ENCODE peak calls at places on chromosomes 11 and 22, in ten cellular contexts. One of them, this sample, is unnamed.

GRCh38 chr22:28112548-28113043 is 193.5 kb upstream of the PITPNB start:
- DNase-seq in uterus: peak
- DNase-seq in IMR-90: peak
- DNase-seq in osteoblast: peak
- DNase-seq in GM20000: no peak
- DNase-seq in GM10248: no peak
- DNase-seq in cardiac fibroblast: peak
- DNase-seq in AG09319: no peak
- DNase-seq in WTC11: no peak
- DNase-seq in HFFc6: peak
- DNase-seq in this sample: no peak

GRCh38 chr22:37552560-37553163 is 7.6 kb upstream of the CDC42EP1 start:
- DNase-seq in uterus: no peak
- DNase-seq in IMR-90: peak
- DNase-seq in osteoblast: peak
- DNase-seq in GM20000: no peak
- DNase-seq in GM10248: no peak
- DNase-seq in cardiac fibroblast: peak
- DNase-seq in AG09319: no peak
- DNase-seq in WTC11: peak
- DNase-seq in HFFc6: peak
- DNase-seq in this sample: no peak

GRCh38 chr11:71102251-71102995 is 150.0 kb downstream of the SHANK2 start:
- DNase-seq in uterus: no peak
- DNase-seq in IMR-90: no peak
- DNase-seq in osteoblast: no peak
- DNase-seq in GM20000: no peak
- DNase-seq in GM10248: no peak
- DNase-seq in cardiac fibroblast: no peak
- DNase-seq in AG09319: no peak
- DNase-seq in WTC11: no peak
- DNase-seq in HFFc6: no peak
- DNase-seq in this sample: no peak

GRCh38 chr11:61587951-61588695 is 7.2 kb upstream of the SYT7 start:
- DNase-seq in uterus: peak
- DNase-seq in IMR-90: no peak
- DNase-seq in osteoblast: peak
- DNase-seq in GM20000: peak
- DNase-seq in GM10248: peak
- DNase-seq in cardiac fibroblast: no peak
- DNase-seq in AG09319: no peak
- DNase-seq in WTC11: peak
- DNase-seq in HFFc6: no peak
- DNase-seq in this sample: peak

GRCh38 chr22:26904483-26904882 is 247.1 kb downstream of the MIAT start:
- DNase-seq in uterus: no peak
- DNase-seq in IMR-90: no peak
- DNase-seq in osteoblast: peak
- DNase-seq in GM20000: no peak
- DNase-seq in GM10248: no peak
- DNase-seq in cardiac fibroblast: no peak
- DNase-seq in AG09319: no peak
- DNase-seq in WTC11: no peak
- DNase-seq in HFFc6: no peak
- DNase-seq in this sample: no peak

GRCh38 chr11:47886096-47886495 is 37.9 kb upstream of the NUP160 start:
- DNase-seq in uterus: peak
- DNase-seq in IMR-90: peak
- DNase-seq in osteoblast: peak
- DNase-seq in GM20000: no peak
- DNase-seq in GM10248: no peak
- DNase-seq in cardiac fibroblast: peak
- DNase-seq in AG09319: no peak
- DNase-seq in WTC11: no peak
- DNase-seq in HFFc6: peak
- DNase-seq in this sample: peak

GRCh38 chr11:26134481-26135355 is 197.2 kb upstream of the ANO3 start:
- DNase-seq in uterus: no peak
- DNase-seq in IMR-90: peak
- DNase-seq in osteoblast: no peak
- DNase-seq in GM20000: peak
- DNase-seq in GM10248: no peak
- DNase-seq in cardiac fibroblast: peak
- DNase-seq in AG09319: no peak
- DNase-seq in WTC11: no peak
- DNase-seq in HFFc6: no peak
- DNase-seq in this sample: no peak

GRCh38 chr11:120511116-120511803 is at the start of gene GRIK4:
- DNase-seq in uterus: peak
- DNase-seq in IMR-90: peak
- DNase-seq in osteoblast: peak
- DNase-seq in GM20000: peak
- DNase-seq in GM10248: peak
- DNase-seq in cardiac fibroblast: peak
- DNase-seq in AG09319: peak
- DNase-seq in WTC11: peak
- DNase-seq in HFFc6: peak
- DNase-seq in this sample: peak

GRCh38 chr11:115759622-115760527 is 255.7 kb upstream of the CADM1 start:
- DNase-seq in uterus: no peak
- DNase-seq in IMR-90: no peak
- DNase-seq in osteoblast: peak
- DNase-seq in GM20000: no peak
- DNase-seq in GM10248: no peak
- DNase-seq in cardiac fibroblast: peak
- DNase-seq in AG09319: no peak
- DNase-seq in WTC11: peak
- DNase-seq in HFFc6: no peak
- DNase-seq in this sample: no peak

GRCh38 chr22:35330258-35330861 is 30.7 kb downstream of the TOM1 start:
- DNase-seq in uterus: peak
- DNase-seq in IMR-90: peak
- DNase-seq in osteoblast: peak
- DNase-seq in GM20000: no peak
- DNase-seq in GM10248: no peak
- DNase-seq in cardiac fibroblast: peak
- DNase-seq in AG09319: no peak
- DNase-seq in WTC11: no peak
- DNase-seq in HFFc6: peak
- DNase-seq in this sample: peak

GRCh38 chr22:33000342-33001280 is 57.6 kb downstream of the SYN3 start:
- DNase-seq in uterus: peak
- DNase-seq in IMR-90: peak
- DNase-seq in osteoblast: peak
- DNase-seq in GM20000: peak
- DNase-seq in GM10248: peak
- DNase-seq in cardiac fibroblast: peak
- DNase-seq in AG09319: peak
- DNase-seq in WTC11: peak
- DNase-seq in HFFc6: peak
- DNase-seq in this sample: peak

GRCh38 chr22:35312198-35313059 is 12.7 kb downstream of the TOM1 start:
- DNase-seq in uterus: no peak
- DNase-seq in IMR-90: peak
- DNase-seq in osteoblast: peak
- DNase-seq in GM20000: no peak
- DNase-seq in GM10248: no peak
- DNase-seq in cardiac fibroblast: peak
- DNase-seq in AG09319: no peak
- DNase-seq in WTC11: no peak
- DNase-seq in HFFc6: peak
- DNase-seq in this sample: peak

GRCh38 chr22:19598054-19598855 is 74.0 kb upstream of the CLDN5 start:
- DNase-seq in uterus: no peak
- DNase-seq in IMR-90: no peak
- DNase-seq in osteoblast: no peak
- DNase-seq in GM20000: peak
- DNase-seq in GM10248: no peak
- DNase-seq in cardiac fibroblast: no peak
- DNase-seq in AG09319: no peak
- DNase-seq in WTC11: no peak
- DNase-seq in HFFc6: no peak
- DNase-seq in this sample: peak

DNA sequence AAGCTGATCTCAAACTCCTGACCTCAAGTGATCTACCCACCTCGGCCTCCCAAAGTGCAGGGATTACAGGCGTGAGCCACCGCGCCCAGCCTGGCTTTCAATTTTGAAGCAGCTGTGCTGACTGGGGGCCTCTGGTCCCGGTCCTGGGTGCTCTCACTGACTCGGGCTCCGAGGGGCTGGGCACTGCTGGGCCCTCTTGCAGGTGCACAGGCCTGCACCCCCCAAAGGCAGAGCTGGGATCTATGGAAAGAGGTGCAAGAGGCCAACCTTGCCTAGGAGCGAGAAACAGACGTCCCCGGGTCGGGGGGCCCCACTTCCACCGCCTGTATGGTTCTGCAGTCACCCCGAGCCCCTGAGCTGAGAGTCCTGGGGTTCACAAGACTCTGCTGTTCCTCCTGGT is 33.2 kb downstream of the KIAA0930 start:
- DNase-seq in uterus: no peak
- DNase-seq in IMR-90: no peak
- DNase-seq in osteoblast: no peak
- DNase-seq in GM20000: no peak
- DNase-seq in GM10248: no peak
- DNase-seq in cardiac fibroblast: no peak
- DNase-seq in AG09319: no peak
- DNase-seq in WTC11: no peak
- DNase-seq in HFFc6: no peak
- DNase-seq in this sample: no peak
- TF ChIP-seq CTCF in uterus: no peak
- TF ChIP-seq CTCF in IMR-90: no peak
- TF ChIP-seq CTCF in osteoblast: no peak
- TF ChIP-seq CTCF in GM20000: no peak
- TF ChIP-seq CTCF in GM10248: no peak
- TF ChIP-seq CTCF in cardiac fibroblast: no peak
- TF ChIP-seq CTCF in AG09319: no peak
- TF ChIP-seq CTCF in WTC11: no peak
- TF ChIP-seq CTCF in HFFc6: no peak
- TF ChIP-seq CTCF in this sample: no peak

GRCh38 chr11:67545280-67545679 is 22.0 kb upstream of the CABP2 start:
- DNase-seq in uterus: no peak
- DNase-seq in IMR-90: no peak
- DNase-seq in osteoblast: peak
- DNase-seq in GM20000: no peak
- DNase-seq in GM10248: no peak
- DNase-seq in cardiac fibroblast: no peak
- DNase-seq in AG09319: no peak
- DNase-seq in WTC11: peak
- DNase-seq in HFFc6: no peak
- DNase-seq in this sample: no peak
- TF ChIP-seq CTCF in uterus: no peak
- TF ChIP-seq CTCF in IMR-90: no peak
- TF ChIP-seq CTCF in osteoblast: no peak
- TF ChIP-seq CTCF in GM20000: no peak
- TF ChIP-seq CTCF in GM10248: no peak
- TF ChIP-seq CTCF in cardiac fibroblast: no peak
- TF ChIP-seq CTCF in AG09319: no peak
- TF ChIP-seq CTCF in WTC11: no peak
- TF ChIP-seq CTCF in HFFc6: peak
- TF ChIP-seq CTCF in this sample: no peak

GRCh38 chr11:57641011-57641410 is 8.7 kb downstream of the YPEL4 start:
- DNase-seq in uterus: no peak
- DNase-seq in IMR-90: no peak
- DNase-seq in osteoblast: peak
- DNase-seq in GM20000: no peak
- DNase-seq in GM10248: no peak
- DNase-seq in cardiac fibroblast: peak
- DNase-seq in AG09319: no peak
- DNase-seq in WTC11: peak
- DNase-seq in HFFc6: no peak
- DNase-seq in this sample: no peak
- TF ChIP-seq CTCF in uterus: no peak
- TF ChIP-seq CTCF in IMR-90: peak
- TF ChIP-seq CTCF in osteoblast: peak
- TF ChIP-seq CTCF in GM20000: no peak
- TF ChIP-seq CTCF in GM10248: no peak
- TF ChIP-seq CTCF in cardiac fibroblast: peak
- TF ChIP-seq CTCF in AG09319: peak
- TF ChIP-seq CTCF in WTC11: no peak
- TF ChIP-seq CTCF in HFFc6: no peak
- TF ChIP-seq CTCF in this sample: no peak

DNA sequence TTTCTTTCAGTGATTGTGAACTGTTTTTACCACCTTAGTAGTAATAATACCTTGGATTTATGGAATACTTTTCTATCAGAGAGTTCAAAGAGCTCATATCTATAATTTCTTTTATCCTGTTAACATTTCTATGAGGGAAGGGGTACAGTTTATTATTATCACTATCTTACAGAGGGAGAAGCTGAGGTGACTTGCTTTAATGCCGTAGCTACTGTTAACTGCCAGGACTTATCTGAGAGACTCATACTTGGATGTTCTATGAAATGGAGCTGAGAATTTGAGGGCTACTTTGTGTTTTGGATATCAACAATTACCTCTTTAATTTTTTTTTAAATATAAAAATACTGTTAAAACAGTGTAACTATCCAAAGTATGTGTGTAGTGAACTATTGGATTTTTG is 3.3 kb downstream of the REXO2 start:
- DNase-seq in uterus: no peak
- DNase-seq in IMR-90: no peak
- DNase-seq in osteoblast: no peak
- DNase-seq in GM20000: no peak
- DNase-seq in GM10248: no peak
- DNase-seq in cardiac fibroblast: no peak
- DNase-seq in AG09319: no peak
- DNase-seq in WTC11: no peak
- DNase-seq in HFFc6: no peak
- DNase-seq in this sample: no peak
- TF ChIP-seq CTCF in uterus: no peak
- TF ChIP-seq CTCF in IMR-90: no peak
- TF ChIP-seq CTCF in osteoblast: no peak
- TF ChIP-seq CTCF in GM20000: no peak
- TF ChIP-seq CTCF in GM10248: no peak
- TF ChIP-seq CTCF in cardiac fibroblast: no peak
- TF ChIP-seq CTCF in AG09319: no peak
- TF ChIP-seq CTCF in WTC11: no peak
- TF ChIP-seq CTCF in HFFc6: no peak
- TF ChIP-seq CTCF in this sample: no peak

DNA sequence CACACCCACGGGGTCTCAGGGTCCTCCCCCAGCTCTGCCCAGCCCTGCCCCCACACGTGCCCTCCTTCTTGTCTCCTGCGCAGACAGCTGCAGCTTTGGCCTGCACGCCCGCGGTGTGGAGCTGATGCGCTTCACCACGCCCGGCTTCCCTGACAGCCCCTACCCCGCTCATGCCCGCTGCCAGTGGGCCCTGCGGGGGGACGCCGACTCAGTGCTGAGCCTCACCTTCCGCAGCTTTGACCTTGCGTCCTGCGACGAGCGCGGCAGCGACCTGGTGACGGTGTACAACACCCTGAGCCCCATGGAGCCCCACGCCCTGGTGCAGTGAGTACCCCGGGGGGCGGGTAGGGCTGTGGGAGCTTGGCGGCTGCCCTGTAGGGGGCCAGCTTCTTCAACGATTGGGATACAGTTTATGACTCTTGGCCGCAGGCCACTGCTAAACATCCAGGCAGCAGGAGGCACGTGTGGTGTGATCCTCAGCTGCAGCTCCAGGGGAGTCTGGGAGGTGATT is 30.8 kb downstream of the ST14 start:
- DNase-seq in uterus: no peak
- DNase-seq in IMR-90: no peak
- DNase-seq in osteoblast: peak
- DNase-seq in GM20000: no peak
- DNase-seq in GM10248: no peak
- DNase-seq in cardiac fibroblast: no peak
- DNase-seq in AG09319: no peak
- DNase-seq in WTC11: no peak
- DNase-seq in HFFc6: no peak
- DNase-seq in this sample: no peak
- TF ChIP-seq CTCF in uterus: no peak
- TF ChIP-seq CTCF in IMR-90: no peak
- TF ChIP-seq CTCF in osteoblast: no peak
- TF ChIP-seq CTCF in GM20000: no peak
- TF ChIP-seq CTCF in GM10248: no peak
- TF ChIP-seq CTCF in cardiac fibroblast: no peak
- TF ChIP-seq CTCF in AG09319: no peak
- TF ChIP-seq CTCF in WTC11: no peak
- TF ChIP-seq CTCF in HFFc6: no peak
- TF ChIP-seq CTCF in this sample: no peak